ENCODE peak calls at places on chromosomes 6 and 20, in nine cellular contexts. L is activated naive CD8-positive, alpha-beta T cell treated with anti-CD3 and anti-CD28 coated beads, Interleukin-2, amount 50 U/mL, for 24 hours; Q is T-helper 1 cell; P is T-helper 9 cell; S is HTR-8/SVneo; Y is stomach; B is SW480; Z is G401; R is activated naive CD4-positive, alpha-beta T cell. N is an unnamed sample.

GRCh38 chr20:36827541-36828279 is 48.2 kb upstream of the TLDC2 start:
- DNase-seq in S (no peak), Q (peak), L (no peak), P (no peak), B (no peak), R (no peak), Y (no peak), Z (peak), N (no peak)

GRCh38 chr20:24948939-24949679 is at the start of gene CST7:
- DNase-seq in L (peak), Q (peak), R (peak), B (peak), Y (peak), P (peak), Z (no peak), S (peak), N (no peak)

GRCh38 chr6:83872386-83873118 is 13.1 kb downstream of the CYB5R4 start:
- DNase-seq in P (no peak), Q (no peak), S (no peak), B (no peak), Z (peak), R (no peak), Y (no peak), L (no peak), N (no peak)

GRCh38 chr6:5422321-5422915 is 161.1 kb downstream of the FARS2 start:
- DNase-seq in Z (peak), Q (peak), R (no peak), B (no peak), S (peak), L (peak), Y (peak), P (no peak), N (peak)

GRCh38 chr20:31670371-31671228 is 32.9 kb downstream of the COX4I2 start:
- DNase-seq in B (no peak), P (no peak), L (no peak), Y (peak), Q (no peak), Z (peak), R (no peak), S (no peak), N (no peak)

GRCh38 chr6:43090557-43090952 is 14.4 kb downstream of the PTK7 start:
- DNase-seq in Y (no peak), Q (no peak), S (no peak), B (no peak), Z (peak), P (no peak), R (no peak), L (no peak), N (no peak)

GRCh38 chr6:124373386-124373785 is 569.7 kb downstream of the NKAIN2 start:
- DNase-seq in Y (no peak), Q (no peak), L (no peak), B (no peak), R (no peak), Z (no peak), S (no peak), P (no peak), N (no peak)

GRCh38 chr6:106666290-106667021 is 37.1 kb downstream of the QRSL1 start:
- DNase-seq in L (peak), Q (no peak), P (no peak), B (no peak), S (no peak), Y (no peak), Z (no peak), R (no peak), N (no peak)

GRCh38 chr20:19903168-19903676 is 113.9 kb upstream of the NAA20 start:
- DNase-seq in Q (peak), Z (no peak), P (no peak), Y (peak), R (no peak), S (no peak), L (no peak), B (peak), N (peak)

GRCh38 chr20:22880277-22880676 is 154.8 kb upstream of the SSTR4 start:
- DNase-seq in Q (no peak), P (no peak), L (no peak), R (no peak), Z (no peak), B (no peak), S (no peak), Y (no peak), N (no peak)

GRCh38 chr20:23092409-23092756 is 6.3 kb upstream of the CD93 start:
- DNase-seq in R (no peak), Q (no peak), P (no peak), Z (no peak), Y (no peak), S (no peak), L (no peak), B (no peak), N (no peak)

GRCh38 chr6:36627141-36627540 is 33.0 kb downstream of the SRSF3 start:
- DNase-seq in S (no peak), R (no peak), L (no peak), P (no peak), B (no peak), Z (no peak), Q (no peak), Y (no peak), N (no peak)

GRCh38 chr6:38571721-38572120 is 68.0 kb downstream of the BTBD9 start:
- DNase-seq in L (no peak), Y (no peak), P (no peak), S (no peak), R (no peak), Q (no peak), B (no peak), Z (peak), N (no peak)

GRCh38 chr20:50625986-50626677 is 65.2 kb downstream of the RIPOR3 start:
- DNase-seq in Q (no peak), L (peak), B (peak), Y (peak), P (no peak), Z (no peak), S (peak), R (no peak), N (peak)

GRCh38 chr6:153043719-153044118 is 41.2 kb upstream of the MTRF1L start:
- DNase-seq in Q (no peak), Y (no peak), L (no peak), Z (no peak), R (no peak), P (no peak), S (no peak), B (no peak), N (no peak)

GRCh38 chr6:113970808-113971676 is at the start of gene HDAC2:
- DNase-seq in L (peak), Y (peak), Z (peak), S (peak), Q (peak), P (peak), B (peak), R (peak), N (peak)

GRCh38 chr20:2005831-2006426 is 12.1 kb upstream of the PDYN start:
- DNase-seq in L (peak), P (peak), S (peak), Q (peak), B (peak), Z (peak), Y (peak), R (peak), N (peak)

GRCh38 chr6:43847741-43848630 is 78.0 kb downstream of the VEGFA start:
- DNase-seq in B (peak), S (no peak), Z (no peak), Q (no peak), L (no peak), R (no peak), Y (no peak), P (no peak), N (no peak)

GRCh38 chr6:55011034-55011433 is 163.3 kb upstream of the HCRTR2 start:
- DNase-seq in Y (no peak), R (no peak), B (no peak), Z (no peak), S (no peak), P (no peak), L (no peak), Q (no peak), N (no peak)

GRCh38 chr6:141258516-141258915 is 874.2 kb upstream of the GJE1 start:
- DNase-seq in R (no peak), Y (no peak), Q (no peak), B (no peak), P (no peak), S (no peak), Z (no peak), L (no peak), N (no peak)

GRCh38 chr20:63767456-63767855 is 27.9 kb downstream of the SLC2A4RG start:
- DNase-seq in Q (no peak), P (no peak), B (no peak), R (no peak), Z (peak), Y (no peak), L (no peak), S (no peak), N (no peak)

GRCh38 chr6:3769610-3770009 is 18.1 kb upstream of the PXDC1 start:
- DNase-seq in Z (no peak), P (no peak), S (no peak), R (no peak), B (no peak), Y (no peak), L (no peak), Q (no peak), N (no peak)

GRCh38 chr6:33105916-33106871 is 30.4 kb downstream of the HLA-DPB1 start:
- DNase-seq in Z (peak), R (no peak), Y (no peak), B (no peak), S (no peak), L (no peak), P (no peak), Q (no peak), N (no peak)

GRCh38 chr20:3398681-3399252 is 8.7 kb downstream of the DNAAF9 start:
- DNase-seq in L (no peak), B (no peak), P (no peak), Y (no peak), R (no peak), Q (no peak), Z (peak), S (no peak), N (no peak)

GRCh38 chr6:170152111-170152926 is 138.6 kb downstream of the DLL1 start:
- DNase-seq in Y (peak), R (no peak), Z (peak), L (no peak), P (no peak), S (no peak), B (peak), Q (no peak), N (no peak)

GRCh38 chr6:131080084-131080483 is 17.0 kb upstream of the EPB41L2 start:
- DNase-seq in Q (no peak), Y (no peak), P (no peak), R (no peak), L (no peak), S (no peak), B (no peak), Z (no peak), N (no peak)

GRCh38 chr6:46781478-46782378 is 11.5 kb upstream of the MEP1A start:
- DNase-seq in B (peak), Q (peak), P (no peak), Z (peak), S (peak), L (peak), R (no peak), Y (peak), N (peak)

GRCh38 chr20:20956586-20956985 is 149.6 kb downstream of the LINC00237 start:
- DNase-seq in R (no peak), Y (no peak), Q (no peak), B (no peak), L (no peak), S (no peak), Z (peak), P (no peak), N (no peak)

GRCh38 chr6:121647905-121648304 is 212.5 kb downstream of the GJA1 start:
- DNase-seq in L (no peak), Q (no peak), Z (no peak), Y (no peak), P (no peak), S (no peak), B (no peak), R (no peak), N (no peak)

N was measured in HepG2.